ENCODE peak calls at places on chromosomes 16 and 17, in four cellular contexts. X is ascending aorta, D is psoas muscle, W is uterus. F is an unnamed sample.

GRCh38 chr16:80404847-80405246 is 135.9 kb upstream of the DYNLRB2 start:
- DNase-seq in X (no peak), D (no peak), W (no peak), F (no peak)

GRCh38 chr17:49468827-49469385 is 26.2 kb upstream of the NGFR start:
- DNase-seq in X (no peak), D (peak), W (no peak), F (no peak)

GRCh38 chr16:30394603-30395154 is 541 bp upstream of the ZNF48 start:
- DNase-seq in X (no peak), D (no peak), W (no peak), F (no peak)

GRCh38 chr16:58814348-58814801 is 80.3 kb upstream of the GOT2 start:
- DNase-seq in X (no peak), D (no peak), W (peak), F (peak)

GRCh38 chr16:87206646-87207451 is 110.3 kb downstream of the C16orf95 start:
- DNase-seq in X (no peak), D (no peak), W (no peak), F (no peak)

GRCh38 chr17:61132524-61133025 is 267.1 kb upstream of the TBX2 start:
- DNase-seq in X (no peak), D (no peak), W (no peak), F (no peak)

GRCh38 chr17:6541886-6542285 is 14.5 kb downstream of the PITPNM3 start:
- DNase-seq in X (no peak), D (no peak), W (no peak), F (no peak)

GRCh38 chr16:57801098-57801855 is 1.0 kb downstream of the KIFC3 start:
- DNase-seq in X (no peak), D (peak), W (no peak), F (no peak)

GRCh38 chr17:57911834-57912673 is 43.2 kb downstream of the CUEDC1 start:
- DNase-seq in X (peak), D (peak), W (peak), F (peak)

GRCh38 chr16:11517926-11518325 is 68.8 kb downstream of the LITAF start:
- DNase-seq in X (no peak), D (no peak), W (no peak), F (no peak)

GRCh38 chr16:70412385-70412784 is 26.5 kb downstream of the ST3GAL2 start:
- DNase-seq in X (no peak), D (no peak), W (no peak), F (no peak)

GRCh38 chr17:50212121-50212843 is 10.9 kb upstream of the COL1A1 start:
- DNase-seq in X (no peak), D (no peak), W (peak), F (no peak)

GRCh38 chr17:82817947-82818346 is 21.9 kb downstream of the ZNF750 start:
- DNase-seq in X (no peak), D (no peak), W (no peak), F (no peak)

GRCh38 chr16:49749816-49750215 is 106.1 kb downstream of the ZNF423 start:
- DNase-seq in X (no peak), D (no peak), W (no peak), F (no peak)

DNA sequence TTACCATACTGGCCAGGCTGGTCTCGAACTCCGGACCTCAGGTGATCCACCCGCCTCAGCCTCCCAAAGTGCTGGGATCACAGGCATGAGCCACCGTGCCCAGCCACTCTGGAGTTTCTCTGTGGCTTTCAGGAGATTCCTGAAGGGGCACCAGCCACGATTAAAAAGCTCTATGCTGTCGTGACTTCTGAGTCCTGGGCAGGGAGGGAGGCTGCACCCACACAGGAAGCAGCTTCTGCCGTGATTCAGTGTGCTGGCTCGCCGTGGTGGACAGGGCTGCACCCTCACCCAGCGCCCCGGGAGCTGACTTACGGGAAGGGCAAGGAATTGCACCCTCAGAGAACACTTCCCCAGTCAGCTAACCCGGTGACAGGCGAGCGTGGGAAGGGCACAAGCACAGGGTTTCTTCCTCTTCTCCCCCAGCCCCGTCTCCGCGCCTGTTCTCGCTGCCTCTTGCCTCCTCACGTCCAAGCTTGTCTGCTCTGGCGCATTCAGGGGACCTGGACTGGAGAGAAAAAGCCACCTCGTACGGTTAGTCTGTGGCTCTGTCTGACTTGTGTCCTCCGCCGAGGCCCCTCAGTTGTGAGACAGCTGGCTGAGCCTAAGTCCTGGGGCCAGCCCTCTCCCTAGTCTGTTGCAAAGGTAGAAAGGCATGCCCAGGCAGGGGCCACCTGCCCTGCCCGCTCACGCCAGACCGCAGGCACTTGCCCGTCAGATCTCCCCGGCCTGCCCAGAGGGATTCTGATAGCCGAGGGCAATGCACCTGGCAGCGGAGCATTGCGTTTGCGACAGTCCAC is 145.0 kb downstream of the SEC14L1 start:
- DNase-seq in X (peak), D (peak), W (no peak), F (no peak)
- H3K27ac ChIP-seq in X (no peak), D (peak), W (no peak), F (no peak)

GRCh38 chr17:19433240-19433639 is 22.2 kb downstream of the RNF112 start:
- DNase-seq in X (no peak), D (no peak), W (no peak), F (no peak)
- H3K27ac ChIP-seq in X (no peak), D (no peak), W (no peak), F (no peak)

GRCh38 chr17:17540278-17540906 is 44.2 kb upstream of the RASD1 start:
- DNase-seq in X (no peak), D (peak), W (no peak), F (no peak)
- H3K27ac ChIP-seq in X (no peak), D (no peak), W (peak), F (no peak)

DNA sequence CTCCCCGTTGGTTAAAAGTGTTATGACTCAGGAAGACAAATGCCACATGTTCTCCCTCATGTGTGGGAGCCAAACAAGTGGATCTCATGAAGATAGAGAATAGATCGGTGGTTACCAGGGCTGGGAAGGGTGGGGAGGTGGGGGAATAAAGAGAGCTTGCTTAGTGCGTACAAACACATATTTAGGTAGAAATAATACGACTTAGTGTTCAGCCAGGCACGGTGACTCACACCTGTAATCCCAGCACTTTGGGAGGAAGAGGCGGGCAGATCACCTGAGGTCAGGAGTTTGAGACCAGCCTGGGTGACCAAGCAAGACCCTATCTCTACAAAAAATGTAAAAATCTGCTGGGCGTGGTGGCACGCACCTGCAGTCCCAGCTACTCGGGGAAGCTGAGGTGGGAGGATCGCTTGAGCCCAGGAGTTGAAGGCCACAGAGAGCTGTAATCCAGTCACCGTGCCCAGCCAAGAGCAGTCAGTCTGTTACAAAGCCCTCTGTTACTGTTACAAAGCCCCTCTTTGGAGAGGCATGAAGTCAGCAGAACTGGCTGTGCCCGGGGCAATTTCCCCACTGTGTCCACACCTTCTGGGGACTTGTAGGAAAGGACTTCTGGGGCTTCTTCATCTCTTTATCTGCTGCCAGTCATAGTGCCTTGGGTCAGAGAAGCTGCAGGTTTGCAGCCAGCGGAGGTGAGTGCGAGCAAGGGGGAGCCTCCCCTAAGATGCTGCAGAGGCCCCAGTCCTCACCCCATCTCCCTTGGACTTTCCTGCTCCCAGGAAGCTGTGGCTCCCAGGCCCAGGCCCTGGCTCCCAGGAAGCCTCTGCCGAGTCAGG is 4.3 kb upstream of the ALDH3A1 start:
- DNase-seq in X (no peak), D (peak), W (no peak), F (no peak)
- H3K27ac ChIP-seq in X (peak), D (peak), W (no peak), F (peak)

DNA sequence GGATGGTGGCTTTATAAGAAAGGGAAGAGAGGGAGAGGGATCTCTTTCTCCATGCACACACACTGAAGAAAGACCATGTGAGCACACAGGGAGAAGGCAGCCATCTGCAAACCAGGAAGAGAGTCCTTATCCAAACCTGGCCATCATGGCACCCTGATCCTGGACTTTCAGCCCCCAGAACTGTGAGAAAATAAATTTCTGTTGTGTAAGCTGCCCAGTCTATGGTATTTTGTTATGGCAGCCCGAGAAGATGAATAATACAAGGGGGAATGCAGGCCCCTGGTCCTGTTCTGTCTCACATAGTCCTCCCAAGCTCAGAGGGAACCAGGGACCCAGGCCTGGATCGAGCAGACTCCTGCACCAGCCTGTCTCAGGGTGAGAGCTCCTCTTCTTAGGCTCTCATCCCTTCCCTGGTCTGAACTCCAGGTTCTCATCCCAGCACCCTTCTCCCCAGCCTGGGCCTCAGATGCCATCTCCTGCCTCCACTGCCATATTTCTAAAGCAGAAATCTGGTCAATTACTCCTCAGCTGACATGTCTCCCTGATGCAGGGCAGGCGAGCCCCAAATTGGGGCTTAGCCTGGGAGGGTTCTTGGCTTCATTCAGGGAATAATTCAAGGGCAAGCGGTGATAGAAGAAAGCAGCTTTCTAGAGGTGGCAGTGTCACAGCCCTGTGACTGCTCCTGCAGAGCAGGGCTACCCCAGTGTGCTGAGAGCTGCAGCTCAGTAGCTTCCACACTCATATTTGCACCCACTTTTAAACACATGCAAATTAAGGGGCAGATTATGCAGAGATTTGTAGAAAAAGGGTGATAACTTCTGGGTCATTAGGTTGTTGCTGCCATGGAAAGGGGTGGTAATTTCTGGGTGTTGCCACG is 28.8 kb downstream of the IGFBP4 start:
- DNase-seq in X (no peak), D (no peak), W (no peak), F (no peak)
- H3K27ac ChIP-seq in X (peak), D (no peak), W (peak), F (no peak)